ENCODE peak calls at places on chromosomes 4 and X, in seven cellular contexts. One of them, this sample, is unnamed.

GRCh38 chr4:147136308-147136707 is 190.6 kb upstream of the TTC29 start:
- DNase-seq in stimulated activated CD8-positive, alpha-beta memory T cell treated with anti-CD3 and anti-CD28 coated beads, Interleukin-2, amount 100 ng/mL, for 48 hours: no peak
- DNase-seq in GM03348: no peak
- DNase-seq in left ventricle myocardium inferior: peak
- DNase-seq in nucleus accumbens: no peak
- DNase-seq in lower lobe of right lung: no peak
- DNase-seq in NCI-H1417 treated with DMSO at 0.1 percent for 48 hours: no peak
- DNase-seq in this sample: no peak

GRCh38 chr4:3314706-3315260 is 22.0 kb downstream of the RGS12 start:
- DNase-seq in stimulated activated CD8-positive, alpha-beta memory T cell treated with anti-CD3 and anti-CD28 coated beads, Interleukin-2, amount 100 ng/mL, for 48 hours: no peak
- DNase-seq in GM03348: no peak
- DNase-seq in left ventricle myocardium inferior: no peak
- DNase-seq in nucleus accumbens: no peak
- DNase-seq in lower lobe of right lung: no peak
- DNase-seq in NCI-H1417 treated with DMSO at 0.1 percent for 48 hours: no peak
- DNase-seq in this sample: no peak

GRCh38 chr4:99028187-99028586 is 32.7 kb downstream of the METAP1 start:
- DNase-seq in stimulated activated CD8-positive, alpha-beta memory T cell treated with anti-CD3 and anti-CD28 coated beads, Interleukin-2, amount 100 ng/mL, for 48 hours: no peak
- DNase-seq in GM03348: no peak
- DNase-seq in left ventricle myocardium inferior: no peak
- DNase-seq in nucleus accumbens: no peak
- DNase-seq in lower lobe of right lung: no peak
- DNase-seq in NCI-H1417 treated with DMSO at 0.1 percent for 48 hours: no peak
- DNase-seq in this sample: no peak

GRCh38 chr4:26238426-26238781 is 82.4 kb upstream of the RBPJ start:
- DNase-seq in stimulated activated CD8-positive, alpha-beta memory T cell treated with anti-CD3 and anti-CD28 coated beads, Interleukin-2, amount 100 ng/mL, for 48 hours: no peak
- DNase-seq in GM03348: no peak
- DNase-seq in left ventricle myocardium inferior: no peak
- DNase-seq in nucleus accumbens: no peak
- DNase-seq in lower lobe of right lung: no peak
- DNase-seq in NCI-H1417 treated with DMSO at 0.1 percent for 48 hours: no peak
- DNase-seq in this sample: peak

GRCh38 chr4:41258783-41259182 is 2.1 kb downstream of the UCHL1 start:
- DNase-seq in stimulated activated CD8-positive, alpha-beta memory T cell treated with anti-CD3 and anti-CD28 coated beads, Interleukin-2, amount 100 ng/mL, for 48 hours: no peak
- DNase-seq in GM03348: peak
- DNase-seq in left ventricle myocardium inferior: no peak
- DNase-seq in nucleus accumbens: peak
- DNase-seq in lower lobe of right lung: no peak
- DNase-seq in NCI-H1417 treated with DMSO at 0.1 percent for 48 hours: no peak
- DNase-seq in this sample: no peak

GRCh38 chr4:22850630-22851029 is 157.9 kb downstream of the GBA3 start:
- DNase-seq in stimulated activated CD8-positive, alpha-beta memory T cell treated with anti-CD3 and anti-CD28 coated beads, Interleukin-2, amount 100 ng/mL, for 48 hours: no peak
- DNase-seq in GM03348: no peak
- DNase-seq in left ventricle myocardium inferior: no peak
- DNase-seq in nucleus accumbens: no peak
- DNase-seq in lower lobe of right lung: no peak
- DNase-seq in NCI-H1417 treated with DMSO at 0.1 percent for 48 hours: no peak
- DNase-seq in this sample: peak

GRCh38 chr4:663438-664428 is 10.3 kb downstream of the ATP5ME start:
- DNase-seq in stimulated activated CD8-positive, alpha-beta memory T cell treated with anti-CD3 and anti-CD28 coated beads, Interleukin-2, amount 100 ng/mL, for 48 hours: peak
- DNase-seq in GM03348: no peak
- DNase-seq in left ventricle myocardium inferior: peak
- DNase-seq in nucleus accumbens: peak
- DNase-seq in lower lobe of right lung: peak
- DNase-seq in NCI-H1417 treated with DMSO at 0.1 percent for 48 hours: no peak
- DNase-seq in this sample: peak

GRCh38 chr4:142416711-142417275 is 429.3 kb downstream of the INPP4B start:
- DNase-seq in stimulated activated CD8-positive, alpha-beta memory T cell treated with anti-CD3 and anti-CD28 coated beads, Interleukin-2, amount 100 ng/mL, for 48 hours: no peak
- DNase-seq in GM03348: no peak
- DNase-seq in left ventricle myocardium inferior: no peak
- DNase-seq in nucleus accumbens: no peak
- DNase-seq in lower lobe of right lung: no peak
- DNase-seq in NCI-H1417 treated with DMSO at 0.1 percent for 48 hours: no peak
- DNase-seq in this sample: no peak

GRCh38 chr4:110119880-110120279 is 78.5 kb downstream of the ELOVL6 start:
- DNase-seq in stimulated activated CD8-positive, alpha-beta memory T cell treated with anti-CD3 and anti-CD28 coated beads, Interleukin-2, amount 100 ng/mL, for 48 hours: no peak
- DNase-seq in GM03348: peak
- DNase-seq in left ventricle myocardium inferior: no peak
- DNase-seq in nucleus accumbens: no peak
- DNase-seq in lower lobe of right lung: no peak
- DNase-seq in NCI-H1417 treated with DMSO at 0.1 percent for 48 hours: no peak
- DNase-seq in this sample: no peak

GRCh38 chr4:8400641-8401325 is 39.7 kb downstream of the ACOX3 start:
- DNase-seq in stimulated activated CD8-positive, alpha-beta memory T cell treated with anti-CD3 and anti-CD28 coated beads, Interleukin-2, amount 100 ng/mL, for 48 hours: no peak
- DNase-seq in GM03348: no peak
- DNase-seq in left ventricle myocardium inferior: no peak
- DNase-seq in nucleus accumbens: no peak
- DNase-seq in lower lobe of right lung: peak
- DNase-seq in NCI-H1417 treated with DMSO at 0.1 percent for 48 hours: no peak
- DNase-seq in this sample: no peak

GRCh38 chrX:31931225-31931624 is 859.4 kb upstream of the FTHL17 start:
- DNase-seq in stimulated activated CD8-positive, alpha-beta memory T cell treated with anti-CD3 and anti-CD28 coated beads, Interleukin-2, amount 100 ng/mL, for 48 hours: no peak
- DNase-seq in GM03348: peak
- DNase-seq in left ventricle myocardium inferior: no peak
- DNase-seq in nucleus accumbens: no peak
- DNase-seq in lower lobe of right lung: no peak
- DNase-seq in NCI-H1417 treated with DMSO at 0.1 percent for 48 hours: no peak
- DNase-seq in this sample: no peak

GRCh38 chrX:84336646-84337045 is 148.6 kb upstream of the RPS6KA6 start:
- DNase-seq in stimulated activated CD8-positive, alpha-beta memory T cell treated with anti-CD3 and anti-CD28 coated beads, Interleukin-2, amount 100 ng/mL, for 48 hours: no peak
- DNase-seq in GM03348: peak
- DNase-seq in left ventricle myocardium inferior: no peak
- DNase-seq in nucleus accumbens: no peak
- DNase-seq in lower lobe of right lung: no peak
- DNase-seq in NCI-H1417 treated with DMSO at 0.1 percent for 48 hours: no peak
- DNase-seq in this sample: no peak

GRCh38 chrX:118493653-118494297 is 1.8 kb upstream of the DOCK11 start:
- DNase-seq in stimulated activated CD8-positive, alpha-beta memory T cell treated with anti-CD3 and anti-CD28 coated beads, Interleukin-2, amount 100 ng/mL, for 48 hours: no peak
- DNase-seq in GM03348: no peak
- DNase-seq in left ventricle myocardium inferior: no peak
- DNase-seq in nucleus accumbens: no peak
- DNase-seq in lower lobe of right lung: no peak
- DNase-seq in NCI-H1417 treated with DMSO at 0.1 percent for 48 hours: no peak
- DNase-seq in this sample: no peak

GRCh38 chrX:94908171-94908570 is 1234.2 kb downstream of the FAM133A start:
- DNase-seq in stimulated activated CD8-positive, alpha-beta memory T cell treated with anti-CD3 and anti-CD28 coated beads, Interleukin-2, amount 100 ng/mL, for 48 hours: no peak
- DNase-seq in GM03348: no peak
- DNase-seq in left ventricle myocardium inferior: no peak
- DNase-seq in nucleus accumbens: no peak
- DNase-seq in lower lobe of right lung: no peak
- DNase-seq in NCI-H1417 treated with DMSO at 0.1 percent for 48 hours: no peak
- DNase-seq in this sample: no peak

GRCh38 chr4:111641813-111642579 is 503.3 kb upstream of the FAM241A start:
- DNase-seq in stimulated activated CD8-positive, alpha-beta memory T cell treated with anti-CD3 and anti-CD28 coated beads, Interleukin-2, amount 100 ng/mL, for 48 hours: no peak
- DNase-seq in GM03348: peak
- DNase-seq in left ventricle myocardium inferior: no peak
- DNase-seq in nucleus accumbens: peak
- DNase-seq in lower lobe of right lung: no peak
- DNase-seq in NCI-H1417 treated with DMSO at 0.1 percent for 48 hours: peak
- DNase-seq in this sample: peak

GRCh38 chr4:140116442-140117104 is 37.4 kb downstream of the MAML3 start:
- DNase-seq in stimulated activated CD8-positive, alpha-beta memory T cell treated with anti-CD3 and anti-CD28 coated beads, Interleukin-2, amount 100 ng/mL, for 48 hours: no peak
- DNase-seq in GM03348: no peak
- DNase-seq in left ventricle myocardium inferior: no peak
- DNase-seq in nucleus accumbens: no peak
- DNase-seq in lower lobe of right lung: no peak
- DNase-seq in NCI-H1417 treated with DMSO at 0.1 percent for 48 hours: no peak
- DNase-seq in this sample: no peak

GRCh38 chr4:169791527-169792156 is 33.9 kb upstream of the HPF1 start:
- DNase-seq in stimulated activated CD8-positive, alpha-beta memory T cell treated with anti-CD3 and anti-CD28 coated beads, Interleukin-2, amount 100 ng/mL, for 48 hours: no peak
- DNase-seq in GM03348: peak
- DNase-seq in left ventricle myocardium inferior: no peak
- DNase-seq in nucleus accumbens: peak
- DNase-seq in lower lobe of right lung: no peak
- DNase-seq in NCI-H1417 treated with DMSO at 0.1 percent for 48 hours: peak
- DNase-seq in this sample: peak

GRCh38 chr4:107561481-107561880 is 158.6 kb downstream of the PAPSS1 start:
- DNase-seq in stimulated activated CD8-positive, alpha-beta memory T cell treated with anti-CD3 and anti-CD28 coated beads, Interleukin-2, amount 100 ng/mL, for 48 hours: no peak
- DNase-seq in GM03348: no peak
- DNase-seq in left ventricle myocardium inferior: no peak
- DNase-seq in nucleus accumbens: no peak
- DNase-seq in lower lobe of right lung: no peak
- DNase-seq in NCI-H1417 treated with DMSO at 0.1 percent for 48 hours: no peak
- DNase-seq in this sample: no peak

GRCh38 chrX:26789751-26790150 is 573.8 kb downstream of the MAGEB5 start:
- DNase-seq in stimulated activated CD8-positive, alpha-beta memory T cell treated with anti-CD3 and anti-CD28 coated beads, Interleukin-2, amount 100 ng/mL, for 48 hours: no peak
- DNase-seq in GM03348: no peak
- DNase-seq in left ventricle myocardium inferior: no peak
- DNase-seq in nucleus accumbens: no peak
- DNase-seq in lower lobe of right lung: no peak
- DNase-seq in NCI-H1417 treated with DMSO at 0.1 percent for 48 hours: no peak
- DNase-seq in this sample: no peak

GRCh38 chr4:37662861-37663390 is 23.2 kb downstream of the RELL1 start:
- DNase-seq in stimulated activated CD8-positive, alpha-beta memory T cell treated with anti-CD3 and anti-CD28 coated beads, Interleukin-2, amount 100 ng/mL, for 48 hours: no peak
- DNase-seq in GM03348: no peak
- DNase-seq in left ventricle myocardium inferior: peak
- DNase-seq in nucleus accumbens: no peak
- DNase-seq in lower lobe of right lung: no peak
- DNase-seq in NCI-H1417 treated with DMSO at 0.1 percent for 48 hours: no peak
- DNase-seq in this sample: no peak

GRCh38 chr4:53119685-53120084 is 246.2 kb downstream of the SCFD2 start:
- DNase-seq in stimulated activated CD8-positive, alpha-beta memory T cell treated with anti-CD3 and anti-CD28 coated beads, Interleukin-2, amount 100 ng/mL, for 48 hours: no peak
- DNase-seq in GM03348: peak
- DNase-seq in left ventricle myocardium inferior: no peak
- DNase-seq in nucleus accumbens: no peak
- DNase-seq in lower lobe of right lung: no peak
- DNase-seq in NCI-H1417 treated with DMSO at 0.1 percent for 48 hours: no peak
- DNase-seq in this sample: no peak

GRCh38 chrX:69028761-69029120 is 136.5 kb downstream of the PJA1 start:
- DNase-seq in stimulated activated CD8-positive, alpha-beta memory T cell treated with anti-CD3 and anti-CD28 coated beads, Interleukin-2, amount 100 ng/mL, for 48 hours: no peak
- DNase-seq in GM03348: no peak
- DNase-seq in left ventricle myocardium inferior: no peak
- DNase-seq in nucleus accumbens: no peak
- DNase-seq in lower lobe of right lung: no peak
- DNase-seq in NCI-H1417 treated with DMSO at 0.1 percent for 48 hours: no peak
- DNase-seq in this sample: no peak

This sample was measured in NCI-H1105.